ENCODE peak calls at places on chromosome 10, in four cellular contexts. One of them, this sample, is unnamed.

GRCh38 chr10:121696854-121697253 is 98.6 kb upstream of the FGFR2 start:
- DNase-seq in fibroblast of lung: no peak
- DNase-seq in astrocyte of the cerebellum: no peak
- DNase-seq in SK-N-SH: peak; percentile 45
- DNase-seq in this sample: no peak

GRCh38 chr10:130027716-130028464 is 63.8 kb upstream of the EBF3 start:
- DNase-seq in fibroblast of lung: no peak
- DNase-seq in astrocyte of the cerebellum: no peak
- DNase-seq in SK-N-SH: peak; percentile 80
- DNase-seq in this sample: no peak

GRCh38 chr10:79048639-79049550 is 19.9 kb upstream of the ZMIZ1 start:
- DNase-seq in fibroblast of lung: no peak
- DNase-seq in astrocyte of the cerebellum: no peak
- DNase-seq in SK-N-SH: no peak
- DNase-seq in this sample: no peak

GRCh38 chr10:109881481-109881880 is 41.8 kb downstream of the XPNPEP1 start:
- DNase-seq in fibroblast of lung: no peak
- DNase-seq in astrocyte of the cerebellum: no peak
- DNase-seq in SK-N-SH: no peak
- DNase-seq in this sample: no peak

GRCh38 chr10:79181680-79182079 is 112.9 kb downstream of the ZMIZ1 start:
- DNase-seq in fibroblast of lung: no peak
- DNase-seq in astrocyte of the cerebellum: no peak
- DNase-seq in SK-N-SH: no peak
- DNase-seq in this sample: no peak

GRCh38 chr10:99730026-99730425 is 1.9 kb downstream of the COX15 start:
- DNase-seq in fibroblast of lung: no peak
- DNase-seq in astrocyte of the cerebellum: no peak
- DNase-seq in SK-N-SH: no peak
- DNase-seq in this sample: peak; percentile 81

GRCh38 chr10:36023939-36024338 is 381.8 kb upstream of the FZD8 start:
- DNase-seq in fibroblast of lung: peak; percentile 33
- DNase-seq in astrocyte of the cerebellum: peak; percentile 45
- DNase-seq in SK-N-SH: no peak
- DNase-seq in this sample: peak; percentile 87

GRCh38 chr10:20668985-20669384 is 228.1 kb downstream of the NEBL start:
- DNase-seq in fibroblast of lung: no peak
- DNase-seq in astrocyte of the cerebellum: no peak
- DNase-seq in SK-N-SH: no peak
- DNase-seq in this sample: no peak

GRCh38 chr10:121797490-121797889 is 130.3 kb downstream of the ATE1 start:
- DNase-seq in fibroblast of lung: no peak
- DNase-seq in astrocyte of the cerebellum: no peak
- DNase-seq in SK-N-SH: no peak
- DNase-seq in this sample: no peak

GRCh38 chr10:113052076-113052830 is 102.2 kb downstream of the TCF7L2 start:
- DNase-seq in fibroblast of lung: peak; percentile 43
- DNase-seq in astrocyte of the cerebellum: no peak
- DNase-seq in SK-N-SH: no peak
- DNase-seq in this sample: no peak

GRCh38 chr10:26697163-26697921 is at the start of gene PDSS1:
- DNase-seq in fibroblast of lung: peak; percentile 64
- DNase-seq in astrocyte of the cerebellum: no peak
- DNase-seq in SK-N-SH: peak; percentile 93
- DNase-seq in this sample: no peak

GRCh38 chr10:79059859-79060379 is 8.8 kb upstream of the ZMIZ1 start:
- DNase-seq in fibroblast of lung: no peak
- DNase-seq in astrocyte of the cerebellum: no peak
- DNase-seq in SK-N-SH: no peak
- DNase-seq in this sample: no peak

GRCh38 chr10:26448706-26449435 is 10.7 kb downstream of the APBB1IP start:
- DNase-seq in fibroblast of lung: no peak
- DNase-seq in astrocyte of the cerebellum: no peak
- DNase-seq in SK-N-SH: no peak
- DNase-seq in this sample: no peak

GRCh38 chr10:9331583-9332008 is 1277.1 kb downstream of the GATA3 start:
- DNase-seq in fibroblast of lung: peak; percentile 83
- DNase-seq in astrocyte of the cerebellum: peak; percentile 53
- DNase-seq in SK-N-SH: peak; percentile 56
- DNase-seq in this sample: peak; percentile 23

GRCh38 chr10:123930340-123931001 is 38.9 kb upstream of the CPXM2 start:
- DNase-seq in fibroblast of lung: no peak
- DNase-seq in astrocyte of the cerebellum: no peak
- DNase-seq in SK-N-SH: no peak
- DNase-seq in this sample: no peak

GRCh38 chr10:31353574-31353973 is 34.6 kb downstream of the ZEB1 start:
- DNase-seq in fibroblast of lung: peak; percentile 49
- DNase-seq in astrocyte of the cerebellum: peak; percentile 44
- DNase-seq in SK-N-SH: no peak
- DNase-seq in this sample: peak; percentile 44
- TF ChIP-seq CTCF in fibroblast of lung: no peak
- TF ChIP-seq CTCF in astrocyte of the cerebellum: no peak
- TF ChIP-seq CTCF in SK-N-SH: peak; percentile 18
- TF ChIP-seq CTCF in this sample: peak; percentile 23

GRCh38 chr10:73786512-73786885 is 1.1 kb downstream of the ZSWIM8 start:
- DNase-seq in fibroblast of lung: no peak
- DNase-seq in astrocyte of the cerebellum: no peak
- DNase-seq in SK-N-SH: no peak
- DNase-seq in this sample: no peak
- TF ChIP-seq CTCF in fibroblast of lung: no peak
- TF ChIP-seq CTCF in astrocyte of the cerebellum: no peak
- TF ChIP-seq CTCF in SK-N-SH: no peak
- TF ChIP-seq CTCF in this sample: no peak

DNA sequence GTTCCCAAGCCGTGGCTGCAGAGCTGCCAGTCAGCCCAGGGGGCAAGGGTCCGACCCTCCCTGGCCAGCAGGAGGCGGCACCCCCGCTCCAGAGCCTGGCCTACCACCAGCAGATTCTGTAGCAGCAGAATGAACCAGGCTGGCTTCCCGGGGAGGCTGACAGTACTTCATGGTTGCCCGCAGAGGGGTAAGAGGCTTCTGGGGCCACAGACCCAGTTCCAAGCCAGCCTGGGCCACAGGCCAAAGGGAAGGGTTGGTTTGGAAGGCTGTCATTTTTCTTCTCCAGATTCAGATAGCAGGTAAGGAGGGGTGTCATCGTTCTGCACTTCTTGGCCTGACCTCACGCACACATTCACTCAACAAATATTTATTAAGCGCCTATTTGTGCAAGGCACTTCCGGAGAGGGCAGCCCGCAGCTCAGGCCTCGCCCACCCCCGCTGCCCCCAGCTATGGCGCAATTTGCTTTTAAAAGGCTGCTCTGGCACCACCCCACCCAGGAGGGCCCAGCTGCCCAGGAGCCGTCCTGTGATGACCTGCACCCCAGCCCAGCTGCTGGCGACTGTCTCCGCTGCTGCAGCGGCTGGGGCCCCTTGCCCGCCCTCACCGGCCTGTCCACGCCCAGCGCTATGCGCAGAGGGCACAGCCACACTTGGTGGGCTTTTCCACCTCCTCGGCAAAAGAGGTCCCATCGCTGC is 168.5 kb downstream of the LCOR start:
- DNase-seq in fibroblast of lung: no peak
- DNase-seq in astrocyte of the cerebellum: no peak
- DNase-seq in SK-N-SH: no peak
- DNase-seq in this sample: no peak
- TF ChIP-seq CTCF in fibroblast of lung: no peak
- TF ChIP-seq CTCF in astrocyte of the cerebellum: no peak
- TF ChIP-seq CTCF in SK-N-SH: peak; percentile 13
- TF ChIP-seq CTCF in this sample: no peak

GRCh38 chr10:44344727-44345126 is 40.2 kb downstream of the CXCL12 start:
- DNase-seq in fibroblast of lung: no peak
- DNase-seq in astrocyte of the cerebellum: no peak
- DNase-seq in SK-N-SH: no peak
- DNase-seq in this sample: no peak
- TF ChIP-seq CTCF in fibroblast of lung: no peak
- TF ChIP-seq CTCF in astrocyte of the cerebellum: no peak
- TF ChIP-seq CTCF in SK-N-SH: no peak
- TF ChIP-seq CTCF in this sample: no peak

GRCh38 chr10:111103196-111103595 is 26.4 kb downstream of the ADRA2A start:
- DNase-seq in fibroblast of lung: no peak
- DNase-seq in astrocyte of the cerebellum: no peak
- DNase-seq in SK-N-SH: no peak
- DNase-seq in this sample: no peak

GRCh38 chr10:111102381-111102973 is 25.6 kb downstream of the ADRA2A start:
- DNase-seq in fibroblast of lung: no peak
- DNase-seq in astrocyte of the cerebellum: no peak
- DNase-seq in SK-N-SH: no peak
- DNase-seq in this sample: no peak

GRCh38 chr10:111093741-111094380 is 17.0 kb downstream of the ADRA2A start:
- DNase-seq in fibroblast of lung: no peak
- DNase-seq in astrocyte of the cerebellum: no peak
- DNase-seq in SK-N-SH: no peak
- DNase-seq in this sample: peak; percentile 20

GRCh38 chr10:111100198-111100597 is 23.4 kb downstream of the ADRA2A start:
- DNase-seq in fibroblast of lung: no peak
- DNase-seq in astrocyte of the cerebellum: no peak
- DNase-seq in SK-N-SH: no peak
- DNase-seq in this sample: no peak

DNA sequence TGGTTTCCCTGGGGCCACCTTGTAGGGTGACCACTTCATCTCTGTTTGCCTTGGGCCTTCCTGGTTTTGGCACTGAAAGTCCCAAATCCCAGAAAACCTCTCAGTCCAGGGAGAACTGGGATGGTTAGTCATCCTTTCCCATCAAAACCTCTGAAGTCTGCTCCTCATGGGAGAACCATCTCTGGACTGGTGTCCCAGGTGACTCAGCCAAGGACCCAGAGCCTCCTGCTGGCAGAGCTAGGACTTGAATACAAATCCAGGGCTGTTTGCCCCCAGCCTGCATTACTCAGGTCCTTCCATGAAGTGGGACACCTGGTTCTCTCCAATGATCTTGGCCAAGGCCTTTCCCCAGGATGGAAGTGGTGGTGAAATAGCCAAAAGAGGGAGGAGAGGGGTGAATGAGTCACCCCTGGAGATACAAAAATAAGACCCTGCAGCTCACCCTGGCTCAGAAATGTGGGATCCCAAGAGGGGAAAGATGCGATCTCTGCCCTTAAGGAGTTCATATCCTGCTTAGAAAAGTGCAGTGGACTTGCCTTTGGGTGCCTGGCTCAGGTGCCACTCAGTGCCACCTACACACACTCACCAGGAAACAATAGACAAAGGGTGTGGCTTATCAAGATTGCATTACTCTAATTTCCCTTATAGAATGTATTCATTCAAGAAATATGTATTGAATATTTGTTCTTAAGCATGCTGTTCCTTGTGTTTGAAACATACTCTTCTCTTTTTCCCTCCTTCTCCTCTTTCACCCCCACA is 22.0 kb downstream of the ADRA2A start:
- DNase-seq in fibroblast of lung: no peak
- DNase-seq in astrocyte of the cerebellum: no peak
- DNase-seq in SK-N-SH: no peak
- DNase-seq in this sample: no peak
- TF ChIP-seq CTCF in fibroblast of lung: no peak
- TF ChIP-seq CTCF in astrocyte of the cerebellum: no peak
- TF ChIP-seq CTCF in SK-N-SH: no peak
- TF ChIP-seq CTCF in this sample: peak; percentile 21

GRCh38 chr10:118800920-118801319 is 46.1 kb upstream of the CACUL1 start:
- DNase-seq in fibroblast of lung: peak; percentile 10
- DNase-seq in astrocyte of the cerebellum: no peak
- DNase-seq in SK-N-SH: peak; percentile 68
- DNase-seq in this sample: no peak
- TF ChIP-seq CTCF in fibroblast of lung: no peak
- TF ChIP-seq CTCF in astrocyte of the cerebellum: peak; percentile 24
- TF ChIP-seq CTCF in SK-N-SH: peak; percentile 46
- TF ChIP-seq CTCF in this sample: peak; percentile 73

GRCh38 chr10:131810036-131810804 is 90.6 kb upstream of the PPP2R2D start:
- DNase-seq in fibroblast of lung: no peak
- DNase-seq in astrocyte of the cerebellum: no peak
- DNase-seq in SK-N-SH: no peak
- DNase-seq in this sample: no peak

GRCh38 chr10:131812012-131812403 is 88.8 kb upstream of the PPP2R2D start:
- DNase-seq in fibroblast of lung: no peak
- DNase-seq in astrocyte of the cerebellum: no peak
- DNase-seq in SK-N-SH: no peak
- DNase-seq in this sample: no peak

GRCh38 chr10:131812736-131813604 is 87.8 kb upstream of the PPP2R2D start:
- DNase-seq in fibroblast of lung: no peak
- DNase-seq in astrocyte of the cerebellum: no peak
- DNase-seq in SK-N-SH: peak; percentile 20
- DNase-seq in this sample: no peak

GRCh38 chr10:131811239-131812011 is 89.4 kb upstream of the PPP2R2D start:
- DNase-seq in fibroblast of lung: no peak
- DNase-seq in astrocyte of the cerebellum: no peak
- DNase-seq in SK-N-SH: no peak
- DNase-seq in this sample: no peak

GRCh38 chr10:131810805-131811137 is 90.0 kb upstream of the PPP2R2D start:
- DNase-seq in fibroblast of lung: no peak
- DNase-seq in astrocyte of the cerebellum: no peak
- DNase-seq in SK-N-SH: no peak
- DNase-seq in this sample: no peak
- TF ChIP-seq CTCF in fibroblast of lung: no peak
- TF ChIP-seq CTCF in astrocyte of the cerebellum: no peak
- TF ChIP-seq CTCF in SK-N-SH: no peak
- TF ChIP-seq CTCF in this sample: no peak

GRCh38 chr10:62684911-62685310 is 119.6 kb upstream of the ADO start:
- DNase-seq in fibroblast of lung: no peak
- DNase-seq in astrocyte of the cerebellum: no peak
- DNase-seq in SK-N-SH: no peak
- DNase-seq in this sample: no peak

GRCh38 chr10:62687230-62687748 is 117.2 kb upstream of the ADO start:
- DNase-seq in fibroblast of lung: peak; percentile 35
- DNase-seq in astrocyte of the cerebellum: no peak
- DNase-seq in SK-N-SH: no peak
- DNase-seq in this sample: no peak

DNA sequence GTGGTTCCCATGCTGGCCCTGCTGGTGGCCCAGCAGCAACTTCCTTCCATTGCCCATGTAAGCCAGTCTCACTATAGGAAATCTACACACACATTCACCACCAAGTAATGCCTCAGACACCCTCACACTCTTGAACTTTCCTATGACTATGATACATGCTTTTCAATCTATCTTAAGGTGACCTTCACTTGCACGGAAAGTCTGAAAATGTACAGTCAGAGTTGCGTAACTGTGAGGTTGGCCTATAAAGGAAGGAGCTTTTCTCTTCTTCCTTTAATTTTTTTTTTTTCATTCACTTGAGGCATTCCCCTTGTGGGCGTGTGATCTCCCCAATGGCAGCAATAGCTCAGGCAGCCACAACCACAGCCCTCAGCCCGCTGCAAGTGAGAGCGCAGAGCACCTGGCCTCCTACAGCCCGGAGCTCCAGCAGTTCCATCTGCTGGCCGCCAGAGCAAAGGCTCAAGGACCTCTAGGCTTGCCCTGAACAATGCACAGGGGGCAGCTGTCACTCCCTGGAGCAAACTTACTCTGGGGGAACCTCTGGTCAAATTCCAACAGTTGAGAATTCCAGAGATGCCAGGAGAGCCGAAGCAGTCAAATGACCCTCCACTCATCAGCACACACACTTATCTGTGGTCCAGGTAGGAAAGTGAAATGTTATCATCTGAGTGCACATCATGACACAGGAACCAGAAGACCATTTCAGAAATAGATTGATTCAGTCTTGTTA is 123.1 kb upstream of the ADO start:
- DNase-seq in fibroblast of lung: no peak
- DNase-seq in astrocyte of the cerebellum: no peak
- DNase-seq in SK-N-SH: no peak
- DNase-seq in this sample: no peak
- TF ChIP-seq CTCF in fibroblast of lung: no peak
- TF ChIP-seq CTCF in astrocyte of the cerebellum: no peak
- TF ChIP-seq CTCF in SK-N-SH: no peak
- TF ChIP-seq CTCF in this sample: no peak

GRCh38 chr10:91409069-91409868 is 875 bp upstream of the HECTD2 start:
- DNase-seq in fibroblast of lung: peak; percentile 89
- DNase-seq in astrocyte of the cerebellum: peak; percentile 69
- DNase-seq in SK-N-SH: peak; percentile 82
- DNase-seq in this sample: no peak
- TF ChIP-seq CTCF in fibroblast of lung: no peak
- TF ChIP-seq CTCF in astrocyte of the cerebellum: no peak
- TF ChIP-seq CTCF in SK-N-SH: no peak
- TF ChIP-seq CTCF in this sample: peak; percentile 7